ENCODE peak calls at places on chromosomes 1 and 21, in eight cellular contexts. Z is SK-N-SH, W is HL-60, S is transverse colon, D is GM12878, Y is Panc1, B is breast epithelium, G is HepG2. L is an unnamed sample.

GRCh38 chr1:223700388-223700918 is 11.9 kb upstream of the CAPN2 start:
- DNase-seq in Z (no peak), W (no peak), S (no peak), D (no peak), Y (no peak), B (no peak), G (no peak), L (no peak)

GRCh38 chr1:66542811-66543767 is 9.1 kb downstream of the SGIP1 start:
- DNase-seq in Z (no peak), W (no peak), S (peak), D (no peak), Y (peak), B (peak), G (peak), L (no peak)

GRCh38 chr1:69070660-69071373 is 496.9 kb upstream of the LRRC7 start:
- DNase-seq in Z (no peak), W (no peak), S (no peak), D (no peak), Y (no peak), B (no peak), G (no peak), L (no peak)

GRCh38 chr1:151157067-151157531 is 650 bp downstream of the TNFAIP8L2 start:
- DNase-seq in Z (no peak), W (peak), S (peak), D (no peak), Y (no peak), B (no peak), G (no peak), L (peak)

GRCh38 chr1:36514501-36514900 is 31.8 kb upstream of the CSF3R start:
- DNase-seq in Z (no peak), W (no peak), S (no peak), D (no peak), Y (no peak), B (no peak), G (no peak), L (peak)

GRCh38 chr1:223873044-223873443 is 27.3 kb upstream of the TP53BP2 start:
- DNase-seq in Z (no peak), W (no peak), S (no peak), D (no peak), Y (no peak), B (no peak), G (no peak), L (no peak)

GRCh38 chr21:40386301-40386911 is 460.6 kb downstream of the DSCAM start:
- DNase-seq in Z (peak), W (no peak), S (peak), D (no peak), Y (no peak), B (peak), G (no peak), L (peak)

GRCh38 chr1:26790551-26790953 is 2.8 kb downstream of the PIGV start:
- DNase-seq in Z (no peak), W (no peak), S (no peak), D (no peak), Y (no peak), B (no peak), G (no peak), L (no peak)

GRCh38 chr1:204562075-204562990 is 46.1 kb downstream of the MDM4 start:
- DNase-seq in Z (no peak), W (no peak), S (no peak), D (no peak), Y (no peak), B (no peak), G (no peak), L (no peak)

GRCh38 chr1:172482044-172482443 is 38.2 kb upstream of the PIGC start:
- DNase-seq in Z (no peak), W (no peak), S (no peak), D (no peak), Y (no peak), B (no peak), G (no peak), L (no peak)

DNA sequence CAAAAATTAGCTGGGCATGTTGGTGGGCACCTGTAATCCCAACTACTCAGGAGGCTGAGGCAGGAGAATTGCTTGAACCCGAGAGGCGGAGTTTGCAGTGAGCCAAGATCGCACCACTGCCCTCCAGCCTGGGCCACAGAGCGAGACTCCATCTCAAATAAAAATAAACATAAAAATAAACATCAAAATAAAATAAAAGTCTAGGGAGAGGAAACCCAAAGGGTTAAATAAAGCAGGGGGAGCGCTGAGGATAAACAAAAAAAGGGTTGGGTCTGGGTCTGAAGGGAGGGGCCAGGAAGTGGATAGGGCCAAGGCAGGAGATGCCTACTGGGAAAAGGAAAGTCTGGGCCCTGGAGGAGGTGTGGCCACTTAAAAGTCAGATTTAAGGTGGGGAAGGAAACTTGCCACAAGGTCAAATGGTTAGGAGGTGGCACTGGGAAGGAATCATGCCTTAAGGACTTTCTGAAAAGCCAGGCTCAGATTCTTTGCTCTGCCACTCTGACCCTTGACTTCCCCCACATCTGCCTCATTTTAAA is 150.0 kb downstream of the ADSS2 start:
- DNase-seq in Z (no peak), W (no peak), S (no peak), D (no peak), Y (no peak), B (no peak), G (no peak), L (no peak)
- H3K4me3 ChIP-seq in Z (no peak), W (no peak), S (no peak), D (no peak), Y (no peak), B (no peak), G (no peak), L (no peak)

DNA sequence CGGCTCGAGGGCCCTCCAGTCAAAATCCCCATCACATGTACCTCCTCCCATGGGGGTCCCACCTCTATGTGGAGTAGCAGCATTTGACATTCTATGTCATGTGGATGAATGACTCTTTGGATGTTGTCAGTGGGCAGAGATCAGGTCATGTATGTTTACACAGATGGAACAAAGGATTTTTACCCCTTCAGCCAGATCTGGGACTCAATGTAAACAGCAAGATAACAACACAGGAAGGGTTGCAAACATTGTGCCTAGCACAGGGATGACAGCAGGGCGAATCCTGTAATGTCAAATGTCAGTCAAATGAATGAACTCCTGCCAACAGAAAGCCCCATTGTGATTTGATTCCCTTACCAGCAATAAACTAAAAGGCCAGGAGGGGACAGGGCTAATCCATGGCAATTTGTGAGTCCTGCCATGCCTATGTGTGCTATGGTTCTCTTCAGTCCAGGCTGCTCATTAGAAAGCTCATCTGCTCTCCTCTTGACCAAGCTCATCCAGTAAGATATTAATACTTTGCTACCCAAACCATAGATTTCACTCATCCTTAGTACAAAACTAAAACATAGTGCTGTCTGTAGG is 60.3 kb downstream of the PGBD5 start:
- DNase-seq in Z (no peak), W (no peak), S (no peak), D (no peak), Y (no peak), B (no peak), G (peak), L (no peak)
- TF ChIP-seq CTCF in Z (no peak), W (no peak), S (no peak), D (no peak), Y (no peak), B (no peak), G (no peak), L (no peak)

DNA sequence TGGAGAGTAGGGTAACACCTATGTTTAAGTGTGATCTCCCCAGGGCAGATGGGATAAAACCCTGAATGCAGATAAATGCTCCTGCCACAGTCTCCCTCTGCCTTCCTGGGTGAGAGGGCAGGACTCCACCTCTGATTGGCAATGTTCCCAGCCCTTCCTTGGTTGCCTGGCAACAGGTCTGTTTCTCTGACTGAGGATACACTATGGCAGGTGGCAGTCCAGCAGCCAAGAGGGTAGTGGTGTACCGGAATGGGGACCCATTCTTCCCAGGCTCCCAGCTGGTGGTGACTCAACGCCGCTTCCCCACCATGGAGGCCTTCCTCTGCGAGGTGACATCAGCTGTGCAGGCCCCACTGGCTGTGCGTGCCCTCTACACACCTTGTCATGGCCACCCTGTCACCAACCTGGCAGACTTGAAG is at the start of gene DCDC2B:
- DNase-seq in Z (peak), W (no peak), S (peak), D (no peak), Y (no peak), B (peak), G (peak), L (no peak)
- TF ChIP-seq POLR2AphosphoS5 in Z (no peak), W (no peak), S (peak), D (no peak), Y (no peak), B (no peak), G (no peak), L (no peak)

DNA sequence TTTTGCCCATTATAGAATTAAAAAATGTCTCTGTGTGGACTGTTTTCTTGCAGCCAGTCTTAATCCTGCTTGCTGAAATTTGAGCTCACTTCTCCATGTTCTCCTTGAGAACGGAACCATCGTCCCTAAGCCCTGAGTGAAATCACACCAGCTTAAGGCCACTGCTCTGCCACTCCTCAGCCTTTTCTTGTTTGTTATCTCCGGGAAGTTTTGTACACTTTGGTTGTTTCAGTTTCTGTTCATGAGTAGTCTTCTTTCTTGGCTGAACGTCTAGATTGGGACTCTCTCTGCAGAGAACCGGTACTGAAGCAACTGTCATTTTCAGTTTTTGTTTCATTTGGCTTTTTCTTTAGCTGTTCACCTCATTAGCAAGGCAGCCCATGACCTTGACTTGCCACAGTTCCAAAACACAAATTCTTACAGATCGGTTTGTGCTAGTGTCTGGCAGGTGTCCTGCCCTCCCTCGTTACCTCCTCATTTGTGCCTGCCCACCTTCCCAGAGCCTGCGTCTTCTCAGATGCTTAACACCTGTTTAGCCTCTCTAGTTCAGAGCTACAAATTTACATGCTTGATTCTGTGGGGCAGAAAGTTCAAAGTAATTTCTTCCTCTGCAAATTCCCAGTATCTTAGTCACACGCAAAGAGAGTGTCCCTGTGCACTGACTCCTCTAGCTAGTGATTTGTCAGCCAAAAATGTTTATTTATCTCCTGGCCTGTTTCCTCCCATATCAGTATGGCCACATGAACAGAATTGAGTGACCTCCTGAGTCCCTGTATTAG is 12.4 kb downstream of the PSEN2 start:
- DNase-seq in Z (no peak), W (no peak), S (peak), D (peak), Y (no peak), B (no peak), G (no peak), L (no peak)
- H3K4me3 ChIP-seq in Z (no peak), W (no peak), S (peak), D (peak), Y (no peak), B (no peak), G (no peak), L (peak)

DNA sequence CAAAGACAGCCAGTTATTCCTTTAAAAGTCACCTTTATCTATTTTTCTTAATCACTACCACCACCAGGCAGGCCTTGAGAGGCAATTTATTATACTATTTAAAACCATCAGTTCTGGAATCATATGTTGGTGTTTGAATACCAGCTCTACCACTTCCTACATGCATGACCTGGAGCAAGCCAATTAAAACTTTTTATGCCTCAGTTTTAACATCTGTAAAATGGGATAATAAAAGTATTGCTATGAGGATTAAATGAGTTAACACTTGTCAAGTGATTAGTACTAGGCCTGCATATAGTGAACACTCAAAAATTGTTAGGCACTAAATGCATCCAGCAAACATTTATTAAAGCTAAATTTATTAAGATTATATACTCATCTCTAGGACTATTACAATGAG is 49.2 kb upstream of the ADORA3 start:
- DNase-seq in Z (no peak), W (no peak), S (no peak), D (no peak), Y (no peak), B (no peak), G (no peak), L (no peak)
- TF ChIP-seq CTCF in Z (no peak), W (no peak), S (no peak), D (no peak), Y (no peak), B (no peak), G (no peak), L (no peak)

DNA sequence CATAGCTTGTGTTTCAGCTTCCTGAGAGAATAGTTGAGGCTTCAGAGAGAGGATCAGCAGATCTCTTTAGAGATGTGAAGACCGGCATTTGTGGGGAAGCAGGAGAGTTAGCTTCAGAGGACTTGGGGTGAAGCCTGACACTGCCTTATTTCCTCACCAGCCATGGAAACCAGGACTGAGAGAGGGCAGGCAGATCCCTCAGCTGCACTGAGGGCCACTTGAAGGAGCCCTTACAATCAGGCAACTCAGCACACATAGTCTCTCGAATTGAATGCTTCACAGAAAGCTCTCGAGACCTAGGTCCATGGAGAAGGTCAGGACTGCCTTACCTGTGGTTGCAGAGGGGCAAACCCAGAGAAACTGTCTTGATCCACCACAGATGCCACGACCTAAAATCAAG is 19.8 kb downstream of the NCF2 start:
- DNase-seq in Z (no peak), W (no peak), S (no peak), D (no peak), Y (no peak), B (no peak), G (no peak), L (no peak)
- TF ChIP-seq POLR2AphosphoS5 in Z (no peak), W (no peak), S (no peak), D (no peak), Y (no peak), B (no peak), G (no peak), L (no peak)

GRCh38 chr1:869499-870244 is 54.1 kb upstream of the SAMD11 start:
- DNase-seq in Z (peak), W (peak), S (peak), D (no peak), Y (no peak), B (peak), G (peak), L (peak)
- H3K4me3 ChIP-seq in Z (no peak), W (no peak), S (peak), D (no peak), Y (peak), B (no peak), G (peak), L (peak)

GRCh38 chr1:246576709-246577032 is 10.4 kb downstream of the CNST start:
- DNase-seq in Z (no peak), W (no peak), S (no peak), D (no peak), Y (no peak), B (no peak), G (no peak), L (no peak)

GRCh38 chr1:246571953-246572352 is 5.7 kb downstream of the CNST start:
- DNase-seq in Z (no peak), W (no peak), S (no peak), D (no peak), Y (no peak), B (no peak), G (no peak), L (no peak)

GRCh38 chr1:246572795-246573194 is 6.5 kb downstream of the CNST start:
- DNase-seq in Z (no peak), W (no peak), S (no peak), D (no peak), Y (no peak), B (no peak), G (no peak), L (no peak)

GRCh38 chr1:246577082-246577719 is 10.9 kb downstream of the CNST start:
- DNase-seq in Z (no peak), W (no peak), S (no peak), D (no peak), Y (no peak), B (no peak), G (no peak), L (no peak)

DNA sequence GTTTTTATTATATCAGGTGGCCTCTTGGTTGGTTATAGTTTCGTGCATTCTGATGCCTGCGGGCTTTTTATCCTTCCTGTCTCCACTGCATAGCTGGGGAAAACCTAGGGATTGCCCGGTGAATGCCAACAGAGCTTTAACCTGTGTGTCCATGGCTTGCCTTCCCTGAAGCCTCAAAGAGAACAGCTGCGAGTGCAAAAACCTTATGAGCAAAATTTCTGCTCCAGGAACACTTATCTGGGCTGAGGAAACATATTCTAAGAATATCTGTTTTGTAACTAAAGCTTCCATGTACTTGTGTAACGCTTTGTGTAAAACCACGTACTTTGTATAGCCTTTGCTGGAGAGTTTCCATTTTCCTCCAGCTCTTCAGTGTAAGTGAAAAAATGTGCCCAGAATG is 7.2 kb downstream of the CNST start:
- DNase-seq in Z (no peak), W (no peak), S (no peak), D (no peak), Y (no peak), B (no peak), G (no peak), L (no peak)
- TF ChIP-seq CTCF in Z (no peak), W (no peak), S (no peak), D (no peak), Y (no peak), B (no peak), G (no peak), L (no peak)